ENCODE peak calls at places on chromosomes 13 and 19, in nine cellular contexts. T is tibial artery; U is neural progenitor cell; J is activated naive CD4-positive, alpha-beta T cell; K is naive thymus-derived CD8-positive, alpha-beta T cell; G is GM12891; M is NCI-H1092; V is fibroblast of mammary gland; E is fibroblast of lung. C is an unnamed sample.

GRCh38 chr13:69324109-69324886 is 783.3 kb upstream of the ATXN8OS start:
- DNase-seq in T (no peak), U (peak), J (no peak), K (no peak), G (no peak), M (peak), V (peak), E (peak), C (peak)

GRCh38 chr19:44641866-44642265 is 1.8 kb upstream of the PVR start:
- DNase-seq in T (no peak), U (no peak), J (no peak), K (no peak), G (no peak), M (no peak), V (no peak), E (no peak), C (no peak)

GRCh38 chr19:2385053-2385721 is 25.1 kb downstream of the TMPRSS9 start:
- DNase-seq in T (no peak), U (peak), J (no peak), K (peak), G (no peak), M (peak), V (peak), E (peak), C (peak)

GRCh38 chr13:59459972-59460371 is 703.8 kb downstream of the DIAPH3 start:
- DNase-seq in T (no peak), U (no peak), J (no peak), K (no peak), G (no peak), M (no peak), V (peak), E (peak), C (no peak)

GRCh38 chr13:32261567-32261966 is 53.6 kb downstream of the ZAR1L start:
- DNase-seq in T (peak), U (no peak), J (no peak), K (no peak), G (no peak), M (no peak), V (peak), E (peak), C (no peak)

GRCh38 chr19:6767081-6767356 is 216 bp downstream of the SH2D3A start:
- DNase-seq in T (no peak), U (peak), J (no peak), K (no peak), G (no peak), M (no peak), V (no peak), E (no peak), C (no peak)

GRCh38 chr19:13762635-13763235 is 1.6 kb upstream of the MRI1 start:
- DNase-seq in T (no peak), U (no peak), J (no peak), K (no peak), G (no peak), M (no peak), V (no peak), E (no peak), C (no peak)

GRCh38 chr19:40596608-40597328 is 4.4 kb upstream of the LTBP4 start:
- DNase-seq in T (peak), U (peak), J (no peak), K (no peak), G (no peak), M (no peak), V (peak), E (peak), C (no peak)

GRCh38 chr19:40809358-40810086 is 10.5 kb downstream of the EGLN2 start:
- DNase-seq in T (no peak), U (no peak), J (no peak), K (no peak), G (no peak), M (no peak), V (no peak), E (no peak), C (no peak)

GRCh38 chr13:79631260-79631659 is 150.3 kb downstream of the NDFIP2 start:
- DNase-seq in T (no peak), U (no peak), J (no peak), K (no peak), G (no peak), M (no peak), V (peak), E (peak), C (peak)

GRCh38 chr19:43723588-43723987 is 7.7 kb downstream of the IRGC start:
- DNase-seq in T (no peak), U (no peak), J (no peak), K (no peak), G (no peak), M (no peak), V (peak), E (no peak), C (no peak)

GRCh38 chr19:16293133-16294085 is 31.2 kb upstream of the KLF2 start:
- DNase-seq in T (peak), U (no peak), J (no peak), K (no peak), G (no peak), M (peak), V (peak), E (peak), C (peak)

GRCh38 chr19:40219721-40220276 is 1.6 kb upstream of the TTC9B start:
- DNase-seq in T (no peak), U (no peak), J (no peak), K (no peak), G (no peak), M (no peak), V (peak), E (peak), C (no peak)

GRCh38 chr13:33119022-33119735 is 103.0 kb downstream of the KL start:
- DNase-seq in T (no peak), U (no peak), J (no peak), K (no peak), G (no peak), M (no peak), V (no peak), E (peak), C (no peak)

GRCh38 chr13:46530084-46530935 is 22.7 kb upstream of the LRCH1 start:
- DNase-seq in T (no peak), U (no peak), J (no peak), K (no peak), G (no peak), M (no peak), V (peak), E (peak), C (no peak)

C was measured in DMS 273 treated with DMSO at 0.1 percent for 48 hours.